ENCODE peak calls at places on chromosomes 13 and 19, in ten cellular contexts. N is HCT116; J is stimulated activated CD4-positive, alpha-beta T cell treated with anti-CD3 and anti-CD28 coated beads, Interleukin-1b, Interleukin-23, amount 100 ng/mL, for 24 hours; R is activated T-helper 1 cell treated with Interleukin-2 at 50 U/mL for 16 hours; F is astrocyte of the hippocampus; Q is A172; L is breast epithelium; U is progenitor cell of endocrine pancreas; Y is neuronal stem cell; G is amniotic epithelial cell. B is an unnamed sample.

GRCh38 chr13:73940098-73940497 is 194.1 kb downstream of the KLF12 start:
- DNase-seq in F (no peak), N (no peak), U (no peak), Q (no peak), Y (no peak), R (no peak), J (no peak), G (no peak), L (no peak), B (no peak)

GRCh38 chr19:54029930-54030490 is 33.7 kb downstream of the VSTM1 start:
- DNase-seq in L (no peak), F (peak), Y (peak), N (peak), G (peak), Q (peak), J (peak), U (peak), R (peak), B (peak)

GRCh38 chr13:33069365-33069764 is 53.1 kb downstream of the KL start:
- DNase-seq in Q (no peak), F (no peak), Y (no peak), N (no peak), R (no peak), L (no peak), J (no peak), U (no peak), G (peak), B (no peak)

GRCh38 chr13:93243375-93244063 is 16.9 kb downstream of the GPC6 start:
- DNase-seq in R (no peak), L (no peak), Y (no peak), J (no peak), F (no peak), N (no peak), U (no peak), G (no peak), Q (no peak), B (no peak)

GRCh38 chr13:43368003-43368402 is 344.6 kb downstream of the DNAJC15 start:
- DNase-seq in U (no peak), Q (no peak), G (peak), F (peak), Y (no peak), R (no peak), J (no peak), L (no peak), N (no peak), B (no peak)

GRCh38 chr13:51645154-51645650 is 60.9 kb downstream of the WDFY2 start:
- DNase-seq in U (no peak), N (no peak), R (no peak), G (peak), J (no peak), Q (peak), F (peak), L (no peak), Y (no peak), B (no peak)

GRCh38 chr19:5484398-5485285 is 29.4 kb downstream of the ZNRF4 start:
- DNase-seq in R (no peak), L (no peak), Y (no peak), G (peak), N (no peak), J (no peak), Q (no peak), F (peak), U (peak), B (no peak)

GRCh38 chr13:76222511-76222910 is 586.4 kb downstream of the LMO7 start:
- DNase-seq in Q (no peak), L (no peak), G (no peak), J (no peak), R (no peak), U (no peak), N (no peak), F (peak), Y (no peak), B (no peak)

GRCh38 chr13:20051366-20051765 is 92.8 kb downstream of the ZMYM2 start:
- DNase-seq in U (no peak), J (no peak), L (no peak), N (no peak), Y (no peak), G (no peak), Q (no peak), R (no peak), F (no peak), B (no peak)

GRCh38 chr13:30307194-30307965 is at the start of gene KATNAL1:
- DNase-seq in Q (peak), R (peak), N (no peak), U (peak), G (peak), L (peak), Y (peak), J (peak), F (peak), B (peak)

GRCh38 chr19:3403489-3404323 is 37.3 kb downstream of the NFIC start:
- DNase-seq in Y (no peak), N (no peak), G (peak), J (no peak), F (peak), R (no peak), L (peak), U (no peak), Q (peak), B (no peak)

GRCh38 chr19:2410023-2410422 is 17.4 kb downstream of the TIMM13 start:
- DNase-seq in Y (no peak), R (no peak), G (no peak), L (no peak), F (no peak), U (no peak), N (no peak), Q (no peak), J (no peak), B (no peak)